ENCODE peak calls at places on chromosome 16, in ten cellular contexts. W, A, Z, Y, C, L, N, H, M and V are unnamed samples.

GRCh38 chr16:53055603-53056527 is 1.1 kb downstream of the CHD9 start:
- DNase-seq in L (peak), C (no peak), H (no peak), W (no peak), M (peak), Z (no peak), N (no peak), A (peak), Y (peak), V (peak)

GRCh38 chr16:67206838-67207115 is 7.8 kb downstream of the ELMO3 start:
- DNase-seq in W (no peak), A (peak), C (no peak), Y (peak), Z (peak), N (no peak), M (no peak), H (no peak), L (no peak), V (peak)

GRCh38 chr16:29943846-29944669 is 17.8 kb upstream of the TMEM219 start:
- DNase-seq in Y (peak), W (no peak), Z (no peak), M (peak), L (peak), A (peak), C (no peak), H (peak), N (peak), V (peak)

GRCh38 chr16:66935319-66936011 is at the start of gene CES2:
- DNase-seq in H (no peak), A (peak), C (peak), W (peak), Y (peak), Z (peak), L (no peak), N (no peak), M (peak), V (peak)

GRCh38 chr16:46573834-46574159 is 47.4 kb downstream of the SHCBP1 start:
- DNase-seq in A (no peak), Z (no peak), L (no peak), W (no peak), N (no peak), H (no peak), Y (no peak), C (no peak), M (no peak), V (no peak)

GRCh38 chr16:28180660-28181556 is 30.9 kb downstream of the XPO6 start:
- DNase-seq in Y (no peak), C (no peak), Z (no peak), H (no peak), A (no peak), W (no peak), L (no peak), M (peak), N (no peak), V (peak)

GRCh38 chr16:50306287-50306686 is 39.9 kb downstream of the ADCY7 start:
- DNase-seq in A (no peak), Y (no peak), H (peak), M (no peak), W (peak), L (no peak), N (no peak), Z (peak), C (peak), V (no peak)

GRCh38 chr16:81140930-81141780 is 45.0 kb upstream of the GCSH start:
- DNase-seq in H (no peak), W (no peak), N (peak), C (no peak), M (no peak), Y (no peak), A (no peak), Z (no peak), L (no peak), V (no peak)

GRCh38 chr16:17475104-17475503 is 4.3 kb upstream of the XYLT1 start:
- DNase-seq in A (no peak), C (no peak), W (peak), H (no peak), M (no peak), Z (no peak), L (no peak), Y (no peak), N (no peak), V (no peak)

GRCh38 chr16:66581246-66581952 is 2.1 kb downstream of the CMTM2 start:
- DNase-seq in L (no peak), W (no peak), M (no peak), N (no peak), A (peak), Y (no peak), C (no peak), H (no peak), Z (no peak), V (peak)

GRCh38 chr16:72818286-72818845 is 229.6 kb downstream of the ZFHX3 start:
- DNase-seq in N (no peak), A (no peak), Z (no peak), H (no peak), C (no peak), M (no peak), Y (no peak), W (no peak), L (no peak), V (no peak)

DNA sequence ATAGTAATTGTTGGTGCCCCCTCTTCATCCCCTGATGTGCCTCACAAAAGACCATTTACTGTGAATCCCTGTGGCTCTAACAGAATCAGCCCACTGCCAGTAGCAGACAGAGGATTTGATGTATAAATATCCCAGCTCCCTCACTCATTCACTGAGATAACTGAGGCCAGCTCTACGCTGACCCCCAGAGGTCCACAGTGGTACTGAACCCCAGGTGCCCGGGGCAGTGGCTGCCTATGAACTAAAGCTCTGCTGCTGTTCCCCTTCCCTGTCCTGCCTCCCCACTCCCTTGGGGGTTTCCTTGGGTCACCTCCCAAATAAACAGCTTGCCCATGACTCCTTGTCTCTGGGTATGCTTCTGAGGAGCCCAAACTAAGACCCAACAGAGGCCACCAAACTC is 295.8 kb downstream of the FOXL1 start:
- DNase-seq in A (peak), M (no peak), C (no peak), N (peak), L (no peak), Y (peak), H (no peak), Z (no peak), W (no peak), V (peak)
- TF ChIP-seq CTCF in A (peak), M (peak), C (peak), N (peak), L (peak), Y (peak), H (peak), Z (peak), W (no peak), V (peak)

GRCh38 chr16:4450430-4450829 is 24.0 kb downstream of the NMRAL1 start:
- DNase-seq in W (no peak), C (no peak), L (no peak), A (no peak), H (no peak), M (no peak), Y (no peak), N (no peak), Z (no peak), V (no peak)

GRCh38 chr16:4454618-4455017 is 19.8 kb downstream of the NMRAL1 start:
- DNase-seq in L (no peak), M (no peak), C (peak), Z (no peak), Y (no peak), N (no peak), A (no peak), H (no peak), W (no peak), V (no peak)

GRCh38 chr16:4452674-4453073 is 21.8 kb downstream of the NMRAL1 start:
- DNase-seq in Y (no peak), C (no peak), M (no peak), H (no peak), Z (no peak), N (no peak), L (no peak), A (no peak), W (no peak), V (no peak)

GRCh38 chr16:4455081-4455480 is 19.3 kb downstream of the NMRAL1 start:
- DNase-seq in Z (peak), C (no peak), Y (no peak), H (no peak), W (no peak), A (no peak), N (no peak), M (no peak), L (no peak), V (no peak)

GRCh38 chr16:4450921-4451619 is 23.4 kb downstream of the NMRAL1 start:
- DNase-seq in Y (no peak), A (no peak), M (peak), C (no peak), L (no peak), W (no peak), N (no peak), Z (no peak), H (no peak), V (no peak)
- TF ChIP-seq CTCF in Y (no peak), A (no peak), M (no peak), C (no peak), L (no peak), W (no peak), N (no peak), Z (no peak), H (no peak), V (no peak)

DNA sequence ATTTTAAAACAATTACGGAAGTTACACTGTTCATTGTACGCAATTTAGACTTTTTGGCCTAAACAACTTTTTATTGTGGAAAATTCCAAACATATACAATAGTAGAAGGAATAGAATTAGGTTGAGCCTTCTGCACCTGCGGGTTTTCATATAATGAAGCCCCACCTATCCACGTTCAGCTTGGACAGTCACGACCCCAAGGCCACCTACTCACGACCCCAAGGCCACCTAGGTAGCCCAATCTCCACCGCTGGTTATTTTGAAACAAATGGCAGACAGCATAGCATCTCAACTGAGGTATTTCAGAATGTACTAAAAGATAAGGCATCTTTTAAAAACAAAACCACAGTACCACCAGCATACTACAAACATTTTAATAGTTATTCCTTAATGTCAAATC is 631 bp downstream of the NLRC5 start:
- DNase-seq in Y (no peak), N (no peak), W (no peak), C (no peak), H (no peak), M (no peak), A (no peak), L (no peak), Z (no peak), V (no peak)
- TF ChIP-seq CTCF in Y (no peak), N (no peak), W (no peak), C (no peak), H (no peak), M (no peak), A (no peak), L (no peak), Z (no peak), V (no peak)

DNA sequence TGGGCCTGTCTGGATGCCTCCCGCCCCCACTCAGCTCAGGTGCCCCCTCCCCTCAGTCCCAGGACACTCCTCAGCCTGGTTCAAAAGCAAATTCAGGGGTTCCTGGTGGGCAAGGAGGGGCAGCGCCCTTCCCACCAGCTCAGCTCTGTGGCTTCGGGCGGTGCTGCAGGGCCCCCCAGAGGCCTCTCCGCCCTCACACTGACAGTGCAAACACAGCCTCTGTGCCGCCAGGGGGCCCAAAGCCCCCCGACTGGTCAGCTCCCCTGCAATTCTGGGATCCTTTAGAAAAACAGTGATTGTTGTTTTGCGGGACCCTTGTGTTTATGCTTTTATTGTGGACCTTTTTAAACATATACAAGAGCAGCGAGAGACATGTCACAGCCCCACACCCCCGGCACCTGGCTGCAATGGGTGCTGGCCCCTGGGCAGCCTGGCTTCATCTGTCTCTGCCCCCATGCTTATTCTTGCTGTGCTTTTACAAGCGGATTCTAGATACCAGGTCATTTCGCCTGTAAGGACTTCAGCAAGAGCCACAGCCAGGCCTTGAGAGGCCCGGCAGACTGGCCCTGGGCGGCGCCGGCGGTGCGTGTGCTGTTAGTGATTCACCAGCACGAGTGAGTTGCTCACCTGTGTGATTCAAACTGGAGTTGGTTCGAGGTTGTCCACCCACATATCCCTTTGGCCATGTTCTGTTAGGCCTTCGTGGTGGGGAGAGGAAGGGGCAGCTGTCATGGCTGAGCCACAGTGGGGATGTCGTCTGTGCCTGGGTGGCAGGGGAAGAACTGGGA is 21.2 kb downstream of the ZNF469 start:
- DNase-seq in M (no peak), Z (no peak), H (no peak), Y (no peak), C (no peak), N (no peak), A (no peak), W (no peak), L (no peak), V (no peak)
- TF ChIP-seq CTCF in M (no peak), Z (no peak), H (no peak), Y (no peak), C (no peak), N (no peak), A (no peak), W (no peak), L (no peak), V (no peak)

GRCh38 chr16:85357323-85357722 is 245.1 kb upstream of the CIBAR2 start:
- DNase-seq in M (no peak), N (no peak), L (no peak), Z (no peak), W (no peak), Y (no peak), H (no peak), A (no peak), C (no peak), V (no peak)

GRCh38 chr16:85354623-85355514 is 242.6 kb upstream of the CIBAR2 start:
- DNase-seq in M (peak), Z (no peak), A (peak), L (no peak), H (no peak), C (no peak), Y (peak), W (no peak), N (no peak), V (peak)

GRCh38 chr16:85355515-85355837 is 243.2 kb upstream of the CIBAR2 start:
- DNase-seq in W (no peak), Z (no peak), C (no peak), N (no peak), A (no peak), H (no peak), Y (no peak), L (no peak), M (no peak), V (no peak)

GRCh38 chr16:85357924-85358505 is 245.7 kb upstream of the CIBAR2 start:
- DNase-seq in W (no peak), Z (no peak), M (no peak), H (no peak), C (no peak), Y (no peak), L (no peak), A (no peak), N (no peak), V (no peak)

GRCh38 chr16:85356157-85356556 is 243.9 kb upstream of the CIBAR2 start:
- DNase-seq in M (no peak), Z (no peak), N (no peak), A (no peak), L (no peak), Y (no peak), H (no peak), W (no peak), C (no peak), V (no peak)
- TF ChIP-seq CTCF in M (no peak), Z (no peak), N (no peak), A (no peak), L (no peak), Y (no peak), H (no peak), W (no peak), C (no peak), V (no peak)